ENCODE peak calls at places on chromosome 18, in eight cellular contexts. M is fibroblast of lung; J is neuronal stem cell; Y is DND-41; S is IMR-90; U is aorta; Z is cardiac muscle cell; P is CD8-positive, alpha-beta T cell. T is an unnamed sample. For H3K4me1 and H3K27me3, the result is how much of the 10 kb centered on the place peaks cover.

GRCh38 chr18:5542393-5543035 is 1.3 kb downstream of the EPB41L3 start:
- DNase-seq in S (peak), Y (no peak), P (no peak), U (peak), Z (peak), M (peak), J (no peak), T (no peak)

GRCh38 chr18:50700245-50701165 is 119.3 kb downstream of the MRO start:
- DNase-seq in Y (no peak), P (no peak), U (no peak), S (no peak), M (no peak), Z (no peak), J (no peak), T (no peak)

GRCh38 chr18:56637897-56638231 is 528 bp downstream of the TXNL1 start:
- DNase-seq in Y (peak), U (no peak), P (no peak), Z (peak), J (no peak), M (peak), S (no peak), T (peak)

GRCh38 chr18:23227729-23228075 is 92.4 kb downstream of the CABLES1 start:
- DNase-seq in J (no peak), S (no peak), Y (no peak), P (no peak), U (no peak), M (no peak), Z (no peak), T (no peak)

GRCh38 chr18:23114911-23115310 is 20.4 kb upstream of the CABLES1 start:
- DNase-seq in P (no peak), M (peak), Y (no peak), Z (peak), J (no peak), U (no peak), S (peak), T (no peak)

GRCh38 chr18:499351-500229 is 911 bp downstream of the COLEC12 start:
- DNase-seq in P (no peak), U (no peak), Z (peak), Y (no peak), S (peak), J (no peak), M (peak), T (no peak)

GRCh38 chr18:75405341-75405740 is 22.2 kb downstream of the SMIM21 start:
- DNase-seq in Z (no peak), S (peak), U (no peak), Y (no peak), P (no peak), J (no peak), M (no peak), T (no peak)

GRCh38 chr18:13452448-13452811 is 233.9 kb downstream of the LDLRAD4 start:
- DNase-seq in S (peak), Y (peak), J (no peak), P (no peak), M (no peak), Z (peak), U (peak), T (no peak)

GRCh38 chr18:8615397-8616025 is 6.3 kb downstream of the RAB12 start:
- DNase-seq in U (peak), M (peak), S (peak), Y (no peak), Z (peak), J (no peak), P (no peak), T (no peak)

GRCh38 chr18:22048932-22049615 is 120.3 kb upstream of the GATA6 start:
- DNase-seq in U (no peak), P (no peak), J (no peak), S (no peak), Y (no peak), M (no peak), Z (no peak), T (no peak)

GRCh38 chr18:8929381-8929780 is 173.1 kb upstream of the NDUFV2 start:
- DNase-seq in M (no peak), J (no peak), Y (no peak), S (no peak), P (no peak), U (no peak), Z (no peak), T (no peak)

GRCh38 chr18:57819671-57820460 is 16.8 kb upstream of the ATP8B1 start:
- DNase-seq in M (peak), P (no peak), S (peak), J (no peak), U (peak), Z (peak), Y (no peak), T (no peak)

GRCh38 chr18:55522011-55522410 is 66.0 kb downstream of the TCF4 start:
- DNase-seq in Y (peak), J (no peak), U (peak), P (no peak), S (no peak), Z (peak), M (no peak), T (no peak)

GRCh38 chr18:11669271-11669947 is 19.7 kb upstream of the GNAL start:
- DNase-seq in U (no peak), J (no peak), Z (no peak), M (no peak), Y (no peak), S (no peak), P (no peak), T (no peak)

GRCh38 chr18:35076556-35076955 is 35.3 kb downstream of the MAPRE2 start:
- DNase-seq in P (no peak), M (peak), U (no peak), Z (peak), J (no peak), S (peak), Y (no peak), T (no peak)

GRCh38 chr18:5972298-5972697 is 77.0 kb upstream of the TMEM200C start:
- DNase-seq in S (no peak), P (no peak), J (no peak), Z (no peak), U (no peak), M (no peak), Y (no peak), T (no peak)

GRCh38 chr18:5238371-5238758 is 41.3 kb upstream of the AKAIN1 start:
- DNase-seq in M (no peak), U (peak), J (no peak), Y (peak), P (peak), Z (peak), S (peak), T (peak)

GRCh38 chr18:54382733-54383252 is 25.1 kb downstream of the C18orf54 start:
- DNase-seq in Y (no peak), M (no peak), Z (no peak), U (no peak), P (no peak), J (no peak), S (no peak), T (no peak)

GRCh38 chr18:13756261-13756660 is 29.8 kb downstream of the RNMT start:
- DNase-seq in U (no peak), Y (no peak), M (no peak), J (no peak), Z (no peak), S (no peak), P (no peak), T (no peak)

GRCh38 chr18:44178476-44178875 is 502.2 kb upstream of the SETBP1 start:
- DNase-seq in Z (peak), P (no peak), J (no peak), Y (no peak), S (no peak), U (peak), M (peak), T (no peak)

GRCh38 chr18:74598350-74599001 is 806 bp downstream of the ZNF407 start:
- DNase-seq in S (peak), P (peak), Z (peak), U (peak), J (peak), Y (peak), M (peak), T (peak)

GRCh38 chr18:3492721-3493120 is 42.7 kb downstream of the TGIF1 start:
- DNase-seq in P (no peak), Y (no peak), S (no peak), Z (no peak), M (no peak), J (no peak), U (no peak), T (no peak)

GRCh38 chr18:68803371-68803770 is 5.5 kb downstream of the CCDC102B start:
- DNase-seq in P (no peak), Z (peak), Y (no peak), U (peak), M (peak), J (no peak), S (peak), T (no peak)

GRCh38 chr18:69838620-69839411 is 108.9 kb downstream of the CD226 start:
- DNase-seq in U (no peak), Z (no peak), M (no peak), J (no peak), S (no peak), P (no peak), Y (peak), T (peak)

GRCh38 chr18:9766076-9766481 is 58.0 kb downstream of the RAB31 start:
- DNase-seq in J (no peak), P (no peak), Z (no peak), S (no peak), U (peak), M (no peak), Y (no peak), T (no peak)

GRCh38 chr18:75161629-75162028 is 47.3 kb downstream of the PTGR3 start:
- DNase-seq in S (no peak), Y (peak), J (no peak), P (peak), U (no peak), Z (peak), M (no peak), T (no peak)

GRCh38 chr18:31042391-31043181 is at the start of gene DSC3:
- DNase-seq in P (no peak), U (peak), Y (no peak), S (no peak), M (peak), Z (peak), J (peak), T (no peak)

GRCh38 chr18:74083071-74083954 is 64.3 kb downstream of the FBXO15 start:
- DNase-seq in P (no peak), S (no peak), U (no peak), Y (no peak), M (no peak), Z (no peak), J (no peak), T (no peak)

GRCh38 chr18:9722691-9723090 is 14.6 kb downstream of the RAB31 start:
- DNase-seq in Z (no peak), U (no peak), S (no peak), Y (no peak), J (no peak), M (no peak), P (no peak), T (no peak)

GRCh38 chr18:8480506-8481328 is 128.5 kb upstream of the RAB12 start:
- DNase-seq in P (no peak), M (peak), Y (peak), Z (peak), S (peak), J (peak), U (no peak), T (no peak)

DNA sequence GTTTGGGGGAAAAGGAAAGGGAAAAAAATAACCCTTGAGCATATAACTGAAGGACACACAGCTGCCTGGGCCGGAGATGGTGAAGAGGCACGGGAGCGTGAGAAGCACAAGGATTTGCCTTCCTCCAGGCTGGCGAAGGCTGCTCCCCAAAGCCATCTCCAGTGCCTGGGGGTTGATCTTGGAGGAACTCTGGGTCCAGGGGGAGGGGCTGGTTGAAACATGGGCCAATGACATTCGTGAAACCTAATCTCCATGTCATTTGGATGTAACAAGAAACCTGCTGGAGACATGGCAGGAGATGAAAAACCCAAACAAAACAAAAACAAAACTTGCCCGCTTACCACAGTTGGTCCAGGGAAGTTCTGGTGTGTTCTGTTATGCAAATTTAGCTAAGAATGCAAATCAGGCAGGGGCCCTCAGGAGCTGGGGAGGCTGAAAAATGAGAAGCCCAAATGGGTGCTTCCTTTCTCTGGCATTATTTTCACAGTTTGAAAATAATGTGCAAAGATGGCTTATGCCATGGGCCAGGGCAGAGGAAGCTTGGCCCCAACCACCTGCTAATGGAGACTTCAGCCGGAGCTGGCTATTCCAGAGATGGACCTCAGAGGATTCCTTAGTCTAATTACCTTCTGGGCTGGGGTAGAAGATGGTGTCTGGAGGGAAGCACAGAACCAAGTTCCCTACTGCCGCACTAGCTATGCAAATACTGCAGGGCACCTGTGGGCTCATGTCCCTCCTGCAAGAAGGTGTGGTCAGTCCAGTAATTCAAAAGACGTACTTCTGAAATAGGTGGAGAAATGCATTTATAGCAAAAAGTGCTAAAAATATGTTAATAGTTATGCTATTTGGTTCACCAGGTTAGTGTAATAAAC is 180.9 kb downstream of the BCL2 start:
- DNase-seq in S (no peak), M (no peak), Z (no peak), U (no peak), J (peak), Y (peak), P (no peak), T (no peak)
- H3K4me3 ChIP-seq in S (no peak), M (no peak), Z (no peak), U (no peak), J (no peak), Y (no peak), P (peak), T (peak)

DNA sequence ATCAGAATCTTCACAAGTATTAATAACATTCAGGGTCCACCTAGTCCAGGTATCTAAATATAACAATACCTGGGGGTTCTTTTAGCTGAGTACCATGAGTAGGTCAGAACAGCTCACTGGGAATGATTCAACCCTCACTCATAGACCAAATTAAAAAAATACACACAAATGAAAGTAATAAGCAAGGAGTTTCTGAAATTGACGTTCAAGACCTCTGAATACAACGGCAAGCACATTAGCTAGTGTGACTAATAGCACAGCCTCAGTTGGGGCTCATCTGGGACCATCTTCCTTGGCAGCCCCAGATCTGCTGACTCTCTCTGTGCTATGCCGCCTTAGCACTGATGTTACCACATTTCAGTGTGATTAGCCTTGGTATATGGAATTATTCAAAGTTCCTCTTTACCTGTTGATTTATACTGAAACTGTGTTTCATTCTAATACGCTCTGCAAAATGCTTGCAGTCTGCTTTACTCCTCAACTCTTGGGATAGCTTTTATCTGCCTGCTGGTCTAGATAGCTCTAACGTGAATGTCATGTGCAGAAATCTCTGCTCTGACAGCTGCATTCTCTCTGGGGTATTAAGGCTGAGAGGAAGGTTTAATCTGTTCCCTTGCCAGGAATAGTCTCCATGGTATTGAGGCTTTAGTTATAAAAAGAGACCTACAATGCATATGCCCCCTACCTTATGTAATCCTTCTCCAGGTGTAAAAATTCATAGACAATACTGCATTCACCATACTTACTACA is 153.3 kb downstream of the METTL4 start:
- DNase-seq in J (no peak), Y (no peak), Z (peak), U (no peak), M (no peak), S (peak), P (no peak), T (no peak)
- H3K4me1 ChIP-seq in J (under half), Y (under half), Z (under half), U (under half), M (under half), S (under half), P (under half), T (under half)

GRCh38 chr18:48462510-48462909 is 53.3 kb upstream of the ZBTB7C start:
- DNase-seq in Z (no peak), J (no peak), U (no peak), S (no peak), Y (no peak), P (no peak), M (no peak), T (no peak)
- H3K27me3 ChIP-seq in Z (under half), J (under half), U (under half), S (under half), Y (under half), P (under half), M (under half), T (under half)

GRCh38 chr18:45739268-45739667 is 15.3 kb downstream of the SLC14A1 start:
- DNase-seq in Z (no peak), M (no peak), U (no peak), S (no peak), J (no peak), P (no peak), Y (no peak), T (no peak)
- H3K4me3 ChIP-seq in Z (no peak), M (no peak), U (no peak), S (no peak), J (no peak), P (no peak), Y (no peak), T (no peak)

GRCh38 chr18:63137999-63138448 is 181.5 kb downstream of the BCL2 start:
- DNase-seq in U (no peak), S (no peak), P (peak), J (no peak), Z (no peak), M (no peak), Y (peak), T (peak)
- H3K4me1 ChIP-seq in U (under half), S (under half), P (under half), J (under half), Z (under half), M (under half), Y (half or more), T (under half)

GRCh38 chr18:64254399-64255093 is 105.7 kb upstream of the LINC00305 start:
- DNase-seq in P (no peak), Y (no peak), J (no peak), M (no peak), U (no peak), Z (no peak), S (no peak), T (no peak)
- H3K27me3 ChIP-seq in P (under half), Y (under half), J (under half), M (under half), U (under half), Z (under half), S (under half), T (under half)

GRCh38 chr18:48944634-48945033 is 6.1 kb downstream of the SMAD7 start:
- DNase-seq in Z (peak), M (no peak), U (no peak), S (peak), P (no peak), Y (no peak), J (no peak), T (no peak)
- H3K4me3 ChIP-seq in Z (peak), M (no peak), U (no peak), S (no peak), P (no peak), Y (no peak), J (no peak), T (peak)

T was measured in CD4-positive, CD25-positive, alpha-beta regulatory T cell.